ENCODE peak calls at places on chromosomes 13 and 19, in four cellular contexts. One of them, this sample, is unnamed.

GRCh38 chr13:41939403-41939802 is 21.5 kb downstream of the VWA8 start:
- DNase-seq in non-pigmented ciliary epithelial cell: no peak
- DNase-seq in CD8-positive, alpha-beta memory T cell: no peak
- DNase-seq in NCI-H748 treated with DMSO at 0.1 percent for 48 hours: no peak
- DNase-seq in this sample: no peak

GRCh38 chr13:111158136-111158805 is 43.2 kb downstream of the ARHGEF7 start:
- DNase-seq in non-pigmented ciliary epithelial cell: no peak
- DNase-seq in CD8-positive, alpha-beta memory T cell: no peak
- DNase-seq in NCI-H748 treated with DMSO at 0.1 percent for 48 hours: no peak
- DNase-seq in this sample: no peak

GRCh38 chr13:110638814-110639806 is 23.8 kb downstream of the NAXD start:
- DNase-seq in CD8-positive, alpha-beta memory T cell: no peak
- DNase-seq in NCI-H748 treated with DMSO at 0.1 percent for 48 hours: no peak
- DNase-seq in non-pigmented ciliary epithelial cell: no peak
- DNase-seq in this sample: no peak

GRCh38 chr13:45718063-45718462 is 15.9 kb downstream of the CBY2 start:
- DNase-seq in non-pigmented ciliary epithelial cell: no peak
- DNase-seq in NCI-H748 treated with DMSO at 0.1 percent for 48 hours: peak
- DNase-seq in CD8-positive, alpha-beta memory T cell: no peak
- DNase-seq in this sample: no peak

GRCh38 chr13:26280295-26280694 is 26.4 kb downstream of the CDK8 start:
- DNase-seq in CD8-positive, alpha-beta memory T cell: no peak
- DNase-seq in NCI-H748 treated with DMSO at 0.1 percent for 48 hours: no peak
- DNase-seq in non-pigmented ciliary epithelial cell: peak
- DNase-seq in this sample: peak

GRCh38 chr19:2341987-2342386 is 13.5 kb downstream of the SPPL2B start:
- DNase-seq in non-pigmented ciliary epithelial cell: no peak
- DNase-seq in NCI-H748 treated with DMSO at 0.1 percent for 48 hours: no peak
- DNase-seq in CD8-positive, alpha-beta memory T cell: no peak
- DNase-seq in this sample: no peak

GRCh38 chr13:51525567-51526165 is 58.6 kb upstream of the WDFY2 start:
- DNase-seq in NCI-H748 treated with DMSO at 0.1 percent for 48 hours: no peak
- DNase-seq in non-pigmented ciliary epithelial cell: no peak
- DNase-seq in CD8-positive, alpha-beta memory T cell: no peak
- DNase-seq in this sample: no peak

GRCh38 chr13:106095919-106096318 is 439.5 kb downstream of the EFNB2 start:
- DNase-seq in NCI-H748 treated with DMSO at 0.1 percent for 48 hours: no peak
- DNase-seq in CD8-positive, alpha-beta memory T cell: no peak
- DNase-seq in non-pigmented ciliary epithelial cell: no peak
- DNase-seq in this sample: no peak

GRCh38 chr13:37475966-37476365 is 122.6 kb downstream of the POSTN start:
- DNase-seq in CD8-positive, alpha-beta memory T cell: no peak
- DNase-seq in non-pigmented ciliary epithelial cell: peak
- DNase-seq in NCI-H748 treated with DMSO at 0.1 percent for 48 hours: no peak
- DNase-seq in this sample: no peak

GRCh38 chr13:54647275-54647674 is 1618.7 kb downstream of the OLFM4 start:
- DNase-seq in CD8-positive, alpha-beta memory T cell: no peak
- DNase-seq in non-pigmented ciliary epithelial cell: no peak
- DNase-seq in NCI-H748 treated with DMSO at 0.1 percent for 48 hours: no peak
- DNase-seq in this sample: no peak

GRCh38 chr13:99691552-99691951 is 190.3 kb downstream of the TM9SF2 start:
- DNase-seq in non-pigmented ciliary epithelial cell: no peak
- DNase-seq in NCI-H748 treated with DMSO at 0.1 percent for 48 hours: no peak
- DNase-seq in CD8-positive, alpha-beta memory T cell: no peak
- DNase-seq in this sample: no peak

GRCh38 chr19:29048873-29049272 is 164.1 kb downstream of the UQCRFS1 start:
- DNase-seq in CD8-positive, alpha-beta memory T cell: no peak
- DNase-seq in non-pigmented ciliary epithelial cell: no peak
- DNase-seq in NCI-H748 treated with DMSO at 0.1 percent for 48 hours: no peak
- DNase-seq in this sample: no peak

GRCh38 chr19:33094504-33095067 is 13.6 kb downstream of the GPATCH1 start:
- DNase-seq in NCI-H748 treated with DMSO at 0.1 percent for 48 hours: no peak
- DNase-seq in non-pigmented ciliary epithelial cell: no peak
- DNase-seq in CD8-positive, alpha-beta memory T cell: no peak
- DNase-seq in this sample: no peak

GRCh38 chr19:4636151-4636717 is 3.1 kb upstream of the TNFAIP8L1 start:
- DNase-seq in NCI-H748 treated with DMSO at 0.1 percent for 48 hours: peak
- DNase-seq in non-pigmented ciliary epithelial cell: no peak
- DNase-seq in CD8-positive, alpha-beta memory T cell: peak
- DNase-seq in this sample: no peak

GRCh38 chr19:10519421-10519820 is 2.2 kb upstream of the S1PR5 start:
- DNase-seq in NCI-H748 treated with DMSO at 0.1 percent for 48 hours: no peak
- DNase-seq in non-pigmented ciliary epithelial cell: no peak
- DNase-seq in CD8-positive, alpha-beta memory T cell: no peak
- DNase-seq in this sample: no peak

GRCh38 chr19:41480336-41480735 is 37.4 kb downstream of the ERICH4 start:
- DNase-seq in non-pigmented ciliary epithelial cell: no peak
- DNase-seq in CD8-positive, alpha-beta memory T cell: no peak
- DNase-seq in NCI-H748 treated with DMSO at 0.1 percent for 48 hours: no peak
- DNase-seq in this sample: no peak

GRCh38 chr19:45881082-45881908 is 4.6 kb downstream of the IRF2BP1 start:
- DNase-seq in non-pigmented ciliary epithelial cell: no peak
- DNase-seq in CD8-positive, alpha-beta memory T cell: no peak
- DNase-seq in NCI-H748 treated with DMSO at 0.1 percent for 48 hours: no peak
- DNase-seq in this sample: no peak

GRCh38 chr19:47002853-47003610 is 16.6 kb upstream of the NPAS1 start:
- DNase-seq in NCI-H748 treated with DMSO at 0.1 percent for 48 hours: no peak
- DNase-seq in non-pigmented ciliary epithelial cell: no peak
- DNase-seq in CD8-positive, alpha-beta memory T cell: no peak
- DNase-seq in this sample: no peak

GRCh38 chr19:3467437-3468198 is 12.7 kb downstream of the SMIM24 start:
- DNase-seq in CD8-positive, alpha-beta memory T cell: no peak
- DNase-seq in NCI-H748 treated with DMSO at 0.1 percent for 48 hours: no peak
- DNase-seq in non-pigmented ciliary epithelial cell: no peak
- DNase-seq in this sample: no peak

GRCh38 chr13:30466358-30466714 is 600 bp upstream of the HMGB1 start:
- DNase-seq in NCI-H748 treated with DMSO at 0.1 percent for 48 hours: no peak
- DNase-seq in CD8-positive, alpha-beta memory T cell: no peak
- DNase-seq in non-pigmented ciliary epithelial cell: no peak
- DNase-seq in this sample: no peak

GRCh38 chr19:10533656-10534386 is 9.9 kb upstream of the ATG4D start:
- DNase-seq in non-pigmented ciliary epithelial cell: peak
- DNase-seq in CD8-positive, alpha-beta memory T cell: no peak
- DNase-seq in NCI-H748 treated with DMSO at 0.1 percent for 48 hours: no peak
- DNase-seq in this sample: no peak

GRCh38 chr13:91270031-91270430 is 77.5 kb upstream of the MIR17HG start:
- DNase-seq in NCI-H748 treated with DMSO at 0.1 percent for 48 hours: no peak
- DNase-seq in non-pigmented ciliary epithelial cell: no peak
- DNase-seq in CD8-positive, alpha-beta memory T cell: no peak
- DNase-seq in this sample: no peak

GRCh38 chr19:5132698-5133651 is 164.1 kb downstream of the KDM4B start:
- DNase-seq in NCI-H748 treated with DMSO at 0.1 percent for 48 hours: no peak
- DNase-seq in non-pigmented ciliary epithelial cell: no peak
- DNase-seq in CD8-positive, alpha-beta memory T cell: no peak
- DNase-seq in this sample: no peak

This sample was measured in HS-5.